ENCODE peak calls at places on chromosome 17, in eight cellular contexts. One of them, this sample, is unnamed.

GRCh38 chr17:27888945-27889344 is 4.2 kb downstream of the LYRM9 start:
- DNase-seq in upper lobe of right lung: no peak
- DNase-seq in progenitor cell of endocrine pancreas: no peak
- DNase-seq in GM12864: no peak
- DNase-seq in stomach: peak
- DNase-seq in spleen: no peak
- DNase-seq in BE2C: no peak
- DNase-seq in foreskin fibroblast: no peak
- DNase-seq in this sample: no peak

GRCh38 chr17:75914643-75915265 is 10.1 kb upstream of the MRPL38 start:
- DNase-seq in upper lobe of right lung: no peak
- DNase-seq in GM12864: no peak
- DNase-seq in foreskin fibroblast: no peak
- DNase-seq in stomach: no peak
- DNase-seq in BE2C: no peak
- DNase-seq in progenitor cell of endocrine pancreas: no peak
- DNase-seq in spleen: no peak
- DNase-seq in this sample: no peak

GRCh38 chr17:80704381-80704819 is 159.8 kb downstream of the RPTOR start:
- DNase-seq in progenitor cell of endocrine pancreas: no peak
- DNase-seq in BE2C: no peak
- DNase-seq in foreskin fibroblast: peak
- DNase-seq in stomach: no peak
- DNase-seq in spleen: no peak
- DNase-seq in upper lobe of right lung: no peak
- DNase-seq in GM12864: no peak
- DNase-seq in this sample: peak

GRCh38 chr17:48025904-48026502 is 11.6 kb downstream of the COPZ2 start:
- DNase-seq in GM12864: no peak
- DNase-seq in BE2C: no peak
- DNase-seq in spleen: no peak
- DNase-seq in foreskin fibroblast: peak
- DNase-seq in stomach: no peak
- DNase-seq in upper lobe of right lung: no peak
- DNase-seq in progenitor cell of endocrine pancreas: no peak
- DNase-seq in this sample: no peak

GRCh38 chr17:56785396-56785795 is 48.3 kb downstream of the C17orf67 start:
- DNase-seq in spleen: no peak
- DNase-seq in BE2C: no peak
- DNase-seq in foreskin fibroblast: peak
- DNase-seq in upper lobe of right lung: no peak
- DNase-seq in GM12864: no peak
- DNase-seq in progenitor cell of endocrine pancreas: no peak
- DNase-seq in stomach: no peak
- DNase-seq in this sample: no peak

GRCh38 chr17:48812001-48812400 is 5.0 kb downstream of the TTLL6 start:
- DNase-seq in foreskin fibroblast: no peak
- DNase-seq in GM12864: no peak
- DNase-seq in BE2C: no peak
- DNase-seq in upper lobe of right lung: no peak
- DNase-seq in progenitor cell of endocrine pancreas: no peak
- DNase-seq in stomach: no peak
- DNase-seq in spleen: no peak
- DNase-seq in this sample: no peak

GRCh38 chr17:47274319-47275069 is 20.9 kb downstream of the ITGB3 start:
- DNase-seq in upper lobe of right lung: no peak
- DNase-seq in BE2C: no peak
- DNase-seq in progenitor cell of endocrine pancreas: no peak
- DNase-seq in GM12864: no peak
- DNase-seq in stomach: no peak
- DNase-seq in foreskin fibroblast: no peak
- DNase-seq in spleen: no peak
- DNase-seq in this sample: no peak

GRCh38 chr17:1947229-1947742 is 77.8 kb downstream of the RTN4RL1 start:
- DNase-seq in BE2C: peak
- DNase-seq in foreskin fibroblast: no peak
- DNase-seq in spleen: no peak
- DNase-seq in stomach: peak
- DNase-seq in progenitor cell of endocrine pancreas: no peak
- DNase-seq in GM12864: no peak
- DNase-seq in upper lobe of right lung: no peak
- DNase-seq in this sample: no peak

GRCh38 chr17:79630821-79631639 is 20.2 kb upstream of the RBFOX3 start:
- DNase-seq in stomach: peak
- DNase-seq in GM12864: no peak
- DNase-seq in BE2C: no peak
- DNase-seq in progenitor cell of endocrine pancreas: peak
- DNase-seq in upper lobe of right lung: peak
- DNase-seq in spleen: no peak
- DNase-seq in foreskin fibroblast: no peak
- DNase-seq in this sample: no peak

GRCh38 chr17:62587554-62587953 is 39.9 kb upstream of the MRC2 start:
- DNase-seq in BE2C: no peak
- DNase-seq in upper lobe of right lung: no peak
- DNase-seq in foreskin fibroblast: peak
- DNase-seq in spleen: no peak
- DNase-seq in progenitor cell of endocrine pancreas: no peak
- DNase-seq in GM12864: no peak
- DNase-seq in stomach: no peak
- DNase-seq in this sample: no peak

GRCh38 chr17:15883617-15884111 is 61.3 kb upstream of the ADORA2B start:
- DNase-seq in GM12864: no peak
- DNase-seq in BE2C: no peak
- DNase-seq in spleen: no peak
- DNase-seq in foreskin fibroblast: peak
- DNase-seq in stomach: no peak
- DNase-seq in upper lobe of right lung: no peak
- DNase-seq in progenitor cell of endocrine pancreas: no peak
- DNase-seq in this sample: peak

GRCh38 chr17:75047398-75048098 is 523 bp downstream of the KCTD2 start:
- DNase-seq in spleen: peak
- DNase-seq in BE2C: no peak
- DNase-seq in GM12864: no peak
- DNase-seq in upper lobe of right lung: peak
- DNase-seq in progenitor cell of endocrine pancreas: no peak
- DNase-seq in foreskin fibroblast: peak
- DNase-seq in stomach: no peak
- DNase-seq in this sample: peak

GRCh38 chr17:47603830-47604229 is 45.9 kb upstream of the KPNB1 start:
- DNase-seq in spleen: no peak
- DNase-seq in upper lobe of right lung: no peak
- DNase-seq in BE2C: peak
- DNase-seq in stomach: no peak
- DNase-seq in foreskin fibroblast: peak
- DNase-seq in progenitor cell of endocrine pancreas: no peak
- DNase-seq in GM12864: no peak
- DNase-seq in this sample: no peak

GRCh38 chr17:43398724-43399595 is at the start of gene ARL4D:
- DNase-seq in foreskin fibroblast: peak
- DNase-seq in stomach: peak
- DNase-seq in upper lobe of right lung: peak
- DNase-seq in BE2C: peak
- DNase-seq in progenitor cell of endocrine pancreas: peak
- DNase-seq in spleen: peak
- DNase-seq in GM12864: no peak
- DNase-seq in this sample: peak

GRCh38 chr17:7263071-7263800 is 958 bp upstream of the CLDN7 start:
- DNase-seq in GM12864: no peak
- DNase-seq in progenitor cell of endocrine pancreas: peak
- DNase-seq in BE2C: no peak
- DNase-seq in stomach: no peak
- DNase-seq in upper lobe of right lung: peak
- DNase-seq in spleen: no peak
- DNase-seq in foreskin fibroblast: no peak
- DNase-seq in this sample: no peak

GRCh38 chr17:74332017-74332650 is 6.1 kb downstream of the KIF19 start:
- DNase-seq in GM12864: no peak
- DNase-seq in upper lobe of right lung: no peak
- DNase-seq in spleen: no peak
- DNase-seq in stomach: no peak
- DNase-seq in foreskin fibroblast: no peak
- DNase-seq in progenitor cell of endocrine pancreas: no peak
- DNase-seq in BE2C: no peak
- DNase-seq in this sample: no peak

GRCh38 chr17:75925912-75926311 is 14.9 kb downstream of the FBF1 start:
- DNase-seq in upper lobe of right lung: no peak
- DNase-seq in foreskin fibroblast: no peak
- DNase-seq in stomach: no peak
- DNase-seq in BE2C: no peak
- DNase-seq in GM12864: no peak
- DNase-seq in spleen: no peak
- DNase-seq in progenitor cell of endocrine pancreas: no peak
- DNase-seq in this sample: no peak

GRCh38 chr17:3012926-3013581 is 50.4 kb downstream of the OR1D5 start:
- DNase-seq in upper lobe of right lung: peak
- DNase-seq in stomach: peak
- DNase-seq in foreskin fibroblast: peak
- DNase-seq in GM12864: peak
- DNase-seq in progenitor cell of endocrine pancreas: peak
- DNase-seq in spleen: peak
- DNase-seq in BE2C: peak
- DNase-seq in this sample: peak

GRCh38 chr17:4854181-4854681 is 21.1 kb downstream of the MINK1 start:
- DNase-seq in progenitor cell of endocrine pancreas: no peak
- DNase-seq in upper lobe of right lung: no peak
- DNase-seq in GM12864: no peak
- DNase-seq in stomach: no peak
- DNase-seq in BE2C: no peak
- DNase-seq in spleen: no peak
- DNase-seq in foreskin fibroblast: peak
- DNase-seq in this sample: peak

GRCh38 chr17:38451030-38451839 is 23.0 kb downstream of the ARHGAP23 start:
- DNase-seq in GM12864: no peak
- DNase-seq in spleen: no peak
- DNase-seq in foreskin fibroblast: peak
- DNase-seq in progenitor cell of endocrine pancreas: no peak
- DNase-seq in stomach: no peak
- DNase-seq in BE2C: no peak
- DNase-seq in upper lobe of right lung: no peak
- DNase-seq in this sample: peak

GRCh38 chr17:76492250-76492988 is 8.8 kb downstream of the RHBDF2 start:
- DNase-seq in BE2C: no peak
- DNase-seq in foreskin fibroblast: no peak
- DNase-seq in stomach: no peak
- DNase-seq in spleen: peak
- DNase-seq in GM12864: peak
- DNase-seq in progenitor cell of endocrine pancreas: no peak
- DNase-seq in upper lobe of right lung: no peak
- DNase-seq in this sample: no peak

GRCh38 chr17:4949321-4950074 is 1.2 kb upstream of the PFN1 start:
- DNase-seq in GM12864: peak
- DNase-seq in spleen: peak
- DNase-seq in foreskin fibroblast: peak
- DNase-seq in BE2C: peak
- DNase-seq in upper lobe of right lung: peak
- DNase-seq in progenitor cell of endocrine pancreas: peak
- DNase-seq in stomach: peak
- DNase-seq in this sample: peak

GRCh38 chr17:42221886-42222745 is 27.8 kb upstream of the GHDC start:
- DNase-seq in BE2C: peak
- DNase-seq in upper lobe of right lung: no peak
- DNase-seq in foreskin fibroblast: peak
- DNase-seq in progenitor cell of endocrine pancreas: no peak
- DNase-seq in stomach: peak
- DNase-seq in spleen: no peak
- DNase-seq in GM12864: peak
- DNase-seq in this sample: peak

GRCh38 chr17:57577751-57578607 is 167.1 kb downstream of the CCDC182 start:
- DNase-seq in BE2C: peak
- DNase-seq in progenitor cell of endocrine pancreas: no peak
- DNase-seq in spleen: no peak
- DNase-seq in foreskin fibroblast: peak
- DNase-seq in GM12864: no peak
- DNase-seq in upper lobe of right lung: no peak
- DNase-seq in stomach: no peak
- DNase-seq in this sample: peak

DNA sequence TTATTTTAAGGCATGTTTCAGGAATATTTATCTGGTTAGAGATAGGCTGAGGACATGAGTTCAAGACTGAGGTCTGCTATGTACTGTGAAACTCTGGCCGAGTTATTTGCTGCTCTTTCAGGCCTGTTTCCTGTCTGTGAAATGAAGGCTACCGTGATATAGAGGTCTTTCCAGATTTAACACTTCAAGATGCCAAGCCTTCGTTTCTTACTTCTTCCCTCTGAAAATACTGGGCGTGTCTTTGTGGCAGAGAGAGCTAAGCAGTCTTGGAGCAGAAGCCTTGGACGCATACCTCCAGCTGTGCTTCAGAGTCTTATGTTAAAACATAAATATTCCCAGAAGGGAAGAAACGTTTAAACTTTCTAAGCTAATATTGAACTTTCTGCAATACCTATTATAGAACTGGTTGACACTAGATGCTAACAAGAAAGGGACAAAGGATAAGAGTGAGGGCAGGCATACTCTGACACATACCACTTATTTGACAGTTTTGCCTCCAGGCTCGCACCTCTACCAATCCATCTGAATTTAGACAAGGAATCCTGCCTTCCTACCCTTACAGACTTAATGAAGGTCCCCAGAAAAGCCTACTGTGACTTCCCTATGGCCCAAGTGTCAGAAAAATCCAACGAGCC is 17.5 kb downstream of the WIPI1 start:
- DNase-seq in BE2C: no peak
- DNase-seq in spleen: no peak
- DNase-seq in foreskin fibroblast: no peak
- DNase-seq in GM12864: no peak
- DNase-seq in upper lobe of right lung: no peak
- DNase-seq in progenitor cell of endocrine pancreas: no peak
- DNase-seq in stomach: no peak
- DNase-seq in this sample: no peak
- TF ChIP-seq CTCF in BE2C: no peak
- TF ChIP-seq CTCF in spleen: no peak
- TF ChIP-seq CTCF in foreskin fibroblast: no peak
- TF ChIP-seq CTCF in GM12864: no peak
- TF ChIP-seq CTCF in upper lobe of right lung: no peak
- TF ChIP-seq CTCF in progenitor cell of endocrine pancreas: no peak
- TF ChIP-seq CTCF in stomach: no peak
- TF ChIP-seq CTCF in this sample: no peak

GRCh38 chr17:33712120-33712519 is 419.0 kb upstream of the ASIC2 start:
- DNase-seq in BE2C: no peak
- DNase-seq in GM12864: no peak
- DNase-seq in progenitor cell of endocrine pancreas: no peak
- DNase-seq in stomach: no peak
- DNase-seq in upper lobe of right lung: no peak
- DNase-seq in foreskin fibroblast: no peak
- DNase-seq in spleen: no peak
- DNase-seq in this sample: no peak
- TF ChIP-seq CTCF in BE2C: peak
- TF ChIP-seq CTCF in GM12864: peak
- TF ChIP-seq CTCF in progenitor cell of endocrine pancreas: no peak
- TF ChIP-seq CTCF in stomach: no peak
- TF ChIP-seq CTCF in upper lobe of right lung: no peak
- TF ChIP-seq CTCF in foreskin fibroblast: no peak
- TF ChIP-seq CTCF in spleen: no peak
- TF ChIP-seq CTCF in this sample: no peak

GRCh38 chr17:66451188-66452149 is 149.1 kb downstream of the PRKCA start:
- DNase-seq in upper lobe of right lung: no peak
- DNase-seq in BE2C: peak
- DNase-seq in progenitor cell of endocrine pancreas: no peak
- DNase-seq in stomach: peak
- DNase-seq in GM12864: no peak
- DNase-seq in foreskin fibroblast: no peak
- DNase-seq in spleen: no peak
- DNase-seq in this sample: no peak
- TF ChIP-seq CTCF in upper lobe of right lung: peak
- TF ChIP-seq CTCF in BE2C: peak
- TF ChIP-seq CTCF in progenitor cell of endocrine pancreas: peak
- TF ChIP-seq CTCF in stomach: no peak
- TF ChIP-seq CTCF in GM12864: peak
- TF ChIP-seq CTCF in foreskin fibroblast: no peak
- TF ChIP-seq CTCF in spleen: no peak
- TF ChIP-seq CTCF in this sample: no peak

GRCh38 chr17:40340880-40341807 is 23.4 kb downstream of the GJD3 start:
- DNase-seq in stomach: peak
- DNase-seq in foreskin fibroblast: peak
- DNase-seq in spleen: peak
- DNase-seq in upper lobe of right lung: peak
- DNase-seq in GM12864: peak
- DNase-seq in BE2C: peak
- DNase-seq in progenitor cell of endocrine pancreas: peak
- DNase-seq in this sample: peak
- TF ChIP-seq CTCF in stomach: no peak
- TF ChIP-seq CTCF in foreskin fibroblast: no peak
- TF ChIP-seq CTCF in spleen: peak
- TF ChIP-seq CTCF in upper lobe of right lung: peak
- TF ChIP-seq CTCF in GM12864: peak
- TF ChIP-seq CTCF in BE2C: no peak
- TF ChIP-seq CTCF in progenitor cell of endocrine pancreas: peak
- TF ChIP-seq CTCF in this sample: no peak

This sample was measured in fibroblast of lung.